ENCODE peak calls at places on chromosome 14, in eight cellular contexts. H is kidney epithelial cell, F is activated T-cell treated with anti-CD3 and anti-CD28 coated beads for 24 hours, G is HFF-Myc, X is MM.1S, Y is NCI-H1092, V is RPMI7951, L is germinal center. W is an unnamed sample.

GRCh38 chr14:52112336-52113018 is 43.6 kb upstream of the NID2 start:
- DNase-seq in H (no peak), F (no peak), G (no peak), X (no peak), Y (no peak), V (peak), L (no peak), W (no peak)

GRCh38 chr14:73238262-73238852 is 1.1 kb downstream of the PAPLN start:
- DNase-seq in H (peak), F (no peak), G (peak), X (no peak), Y (no peak), V (peak), L (no peak), W (peak)

GRCh38 chr14:83874662-83875061 is 1655.3 kb upstream of the FLRT2 start:
- DNase-seq in H (no peak), F (no peak), G (no peak), X (no peak), Y (no peak), V (peak), L (no peak), W (no peak)

GRCh38 chr14:64682173-64682710 is 22.0 kb upstream of the PLEKHG3 start:
- DNase-seq in H (no peak), F (no peak), G (no peak), X (no peak), Y (no peak), V (peak), L (no peak), W (peak)

GRCh38 chr14:21023174-21023573 is 1.7 kb downstream of the NDRG2 start:
- DNase-seq in H (no peak), F (no peak), G (no peak), X (no peak), Y (no peak), V (no peak), L (no peak), W (no peak)

GRCh38 chr14:32206552-32206951 is 3.5 kb upstream of the RNU6-8 start:
- DNase-seq in H (no peak), F (no peak), G (no peak), X (no peak), Y (no peak), V (no peak), L (no peak), W (no peak)

GRCh38 chr14:99532310-99532709 is 51.1 kb downstream of the CCNK start:
- DNase-seq in H (no peak), F (no peak), G (no peak), X (no peak), Y (no peak), V (no peak), L (no peak), W (no peak)

GRCh38 chr14:94992046-94992445 is 165.3 kb downstream of the DICER1 start:
- DNase-seq in H (no peak), F (no peak), G (no peak), X (no peak), Y (no peak), V (no peak), L (no peak), W (no peak)

GRCh38 chr14:101721951-101722661 is 39.4 kb upstream of the PPP2R5C start:
- DNase-seq in H (no peak), F (peak), G (peak), X (no peak), Y (no peak), V (peak), L (peak), W (peak)

GRCh38 chr14:60179296-60179924 is 14.2 kb upstream of the DHRS7 start:
- DNase-seq in H (no peak), F (no peak), G (no peak), X (no peak), Y (no peak), V (no peak), L (no peak), W (no peak)

GRCh38 chr14:102481791-102482238 is 27.8 kb downstream of the ANKRD9 start:
- DNase-seq in H (peak), F (no peak), G (no peak), X (no peak), Y (no peak), V (no peak), L (no peak), W (no peak)

GRCh38 chr14:24368562-24369252 is 723 bp downstream of the NFATC4 start:
- DNase-seq in H (no peak), F (no peak), G (peak), X (no peak), Y (peak), V (peak), L (peak), W (no peak)

GRCh38 chr14:55054098-55054497 is 2.7 kb downstream of the MAPK1IP1L start:
- DNase-seq in H (no peak), F (no peak), G (no peak), X (no peak), Y (no peak), V (no peak), L (no peak), W (no peak)

GRCh38 chr14:22485178-22485577 is 103.8 kb downstream of the DAD1 start:
- DNase-seq in H (no peak), F (no peak), G (no peak), X (no peak), Y (no peak), V (peak), L (no peak), W (no peak)

GRCh38 chr14:40398981-40399380 is 966.7 kb upstream of the FBXO33 start:
- DNase-seq in H (no peak), F (no peak), G (no peak), X (no peak), Y (no peak), V (no peak), L (no peak), W (no peak)

GRCh38 chr14:77607741-77608302 is 8.6 kb downstream of the SPTLC2 start:
- DNase-seq in H (no peak), F (no peak), G (no peak), X (no peak), Y (no peak), V (no peak), L (no peak), W (no peak)

GRCh38 chr14:51860836-51861583 is 598 bp downstream of the GNG2 start:
- DNase-seq in H (no peak), F (no peak), G (no peak), X (no peak), Y (no peak), V (peak), L (no peak), W (no peak)

GRCh38 chr14:63438065-63438757 is 105.0 kb downstream of the PPP2R5E start:
- DNase-seq in H (peak), F (no peak), G (peak), X (peak), Y (no peak), V (peak), L (no peak), W (peak)

GRCh38 chr14:64363265-64363840 is 24.8 kb upstream of the MTHFD1 start:
- DNase-seq in H (no peak), F (no peak), G (no peak), X (no peak), Y (no peak), V (peak), L (no peak), W (peak)

GRCh38 chr14:74425525-74426201 is 347 bp downstream of the SYNDIG1L start:
- DNase-seq in H (no peak), F (peak), G (no peak), X (peak), Y (no peak), V (peak), L (peak), W (no peak)

GRCh38 chr14:51776102-51776894 is 84.1 kb upstream of the GNG2 start:
- DNase-seq in H (peak), F (peak), G (peak), X (peak), Y (peak), V (peak), L (peak), W (peak)

GRCh38 chr14:91143862-91144261 is 30.0 kb downstream of the DGLUCY start:
- DNase-seq in H (no peak), F (no peak), G (no peak), X (no peak), Y (peak), V (no peak), L (no peak), W (no peak)